ENCODE peak calls at places on chromosomes 3 and 15, in nine cellular contexts. C is NCI-H345; Y is suprapubic skin; F is CD8-positive, alpha-beta T cell; A is GM04503; V is fibroblast of mammary gland; R is stimulated activated CD4-positive, alpha-beta T cell treated with anti-CD3 and anti-CD28 coated beads, TNF-alpha, amount 100 ng/mL, for 4 hours; G is GM13976; K is HL-60. L is an unnamed sample.
A peak's percentile ranks its signal among the peaks of the same experiment; 100 is the strongest.

GRCh38 chr3:85498177-85498576 is 539.4 kb downstream of the CADM2 start:
- DNase-seq in C (no peak), Y (no peak), F (no peak), A (no peak), V (no peak), R (no peak), G (no peak), K (no peak), L (no peak)

GRCh38 chr15:66139816-66140215 is 113.7 kb downstream of the MEGF11 start:
- DNase-seq in C (no peak), Y (no peak), F (no peak), A (no peak), V (no peak), R (no peak), G (no peak), K (no peak), L (no peak)

GRCh38 chr15:44153352-44153751 is 41.7 kb downstream of the FRMD5 start:
- DNase-seq in C (no peak), Y (no peak), F (no peak), A (no peak), V (no peak), R (no peak), G (no peak), K (no peak), L (no peak)

GRCh38 chr3:17194116-17194515 is 309.4 kb downstream of the PLCL2 start:
- DNase-seq in C (no peak), Y (no peak), F (no peak), A (no peak), V (no peak), R (no peak), G (no peak), K (no peak), L (no peak)

GRCh38 chr15:31241888-31242287 is 84.7 kb upstream of the KLF13 start:
- DNase-seq in C (no peak), Y (no peak), F (no peak), A (no peak), V (no peak), R (no peak), G (no peak), K (no peak), L (no peak)

GRCh38 chr15:69951511-69952209 is 146.1 kb downstream of the TLE3 start:
- DNase-seq in C (no peak), Y (no peak), F (no peak), A (no peak), V (no peak), R (no peak), G (no peak), K (no peak), L (no peak)

GRCh38 chr15:81189583-81190283 is 6.9 kb upstream of the IL16 start:
- DNase-seq in C (no peak), Y (peak; percentile 80), F (no peak), A (peak; percentile 94), V (peak; percentile 99), R (no peak), G (no peak), K (no peak), L (peak; percentile 95)

GRCh38 chr3:113166719-113167492 is 44.5 kb upstream of the BOC start:
- DNase-seq in C (peak; percentile 60), Y (peak; percentile 73), F (no peak), A (peak; percentile 59), V (peak; percentile 56), R (no peak), G (no peak), K (no peak), L (peak; percentile 52)

L was measured in AG09309.